ENCODE peak calls at places on chromosomes 2 and 18, in seven cellular contexts. One of them, this sample, is unnamed.

GRCh38 chr18:1017679-1018078 is 113.0 kb downstream of the ADCYAP1 start:
- DNase-seq in fibroblast of lung: no peak
- DNase-seq in psoas muscle: no peak
- DNase-seq in GM23248: no peak
- DNase-seq in keratinocyte: no peak
- DNase-seq in lung: no peak
- DNase-seq in AG04450: no peak
- DNase-seq in this sample: no peak

GRCh38 chr18:2091937-2092336 is 479.4 kb downstream of the METTL4 start:
- DNase-seq in psoas muscle: no peak
- DNase-seq in lung: no peak
- DNase-seq in AG04450: no peak
- DNase-seq in keratinocyte: no peak
- DNase-seq in fibroblast of lung: no peak
- DNase-seq in GM23248: no peak
- DNase-seq in this sample: no peak

GRCh38 chr18:12744103-12744502 is 41.3 kb downstream of the PSMG2 start:
- DNase-seq in keratinocyte: no peak
- DNase-seq in psoas muscle: no peak
- DNase-seq in AG04450: peak; percentile 47
- DNase-seq in lung: no peak
- DNase-seq in fibroblast of lung: peak; percentile 65
- DNase-seq in GM23248: peak; percentile 88
- DNase-seq in this sample: no peak

GRCh38 chr18:43396266-43396665 is 119.0 kb upstream of the SYT4 start:
- DNase-seq in psoas muscle: no peak
- DNase-seq in lung: no peak
- DNase-seq in keratinocyte: no peak
- DNase-seq in AG04450: no peak
- DNase-seq in fibroblast of lung: peak; percentile 9
- DNase-seq in GM23248: peak; percentile 41
- DNase-seq in this sample: no peak

GRCh38 chr2:235343869-235344268 is 150.0 kb upstream of the AGAP1 start:
- DNase-seq in psoas muscle: no peak
- DNase-seq in keratinocyte: no peak
- DNase-seq in lung: no peak
- DNase-seq in AG04450: no peak
- DNase-seq in GM23248: peak; percentile 34
- DNase-seq in fibroblast of lung: peak; percentile 69
- DNase-seq in this sample: no peak

GRCh38 chr2:130824492-130825061 is 12.1 kb upstream of the ARHGEF4 start:
- DNase-seq in lung: no peak
- DNase-seq in AG04450: peak; percentile 95
- DNase-seq in keratinocyte: peak; percentile 99
- DNase-seq in psoas muscle: no peak
- DNase-seq in GM23248: peak; percentile 83
- DNase-seq in fibroblast of lung: peak; percentile 100
- DNase-seq in this sample: no peak

GRCh38 chr2:2271471-2271941 is 59.6 kb downstream of the MYT1L start:
- DNase-seq in keratinocyte: no peak
- DNase-seq in GM23248: peak; percentile 84
- DNase-seq in fibroblast of lung: peak; percentile 23
- DNase-seq in lung: peak; percentile 26
- DNase-seq in psoas muscle: peak; percentile 30
- DNase-seq in AG04450: no peak
- DNase-seq in this sample: peak; percentile 44

GRCh38 chr18:13276530-13277520 is 58.3 kb downstream of the LDLRAD4 start:
- DNase-seq in keratinocyte: no peak
- DNase-seq in psoas muscle: no peak
- DNase-seq in GM23248: no peak
- DNase-seq in AG04450: no peak
- DNase-seq in fibroblast of lung: peak; percentile 53
- DNase-seq in lung: no peak
- DNase-seq in this sample: no peak

GRCh38 chr2:103445356-103445755 is 683.5 kb downstream of the TMEM182 start:
- DNase-seq in lung: no peak
- DNase-seq in keratinocyte: no peak
- DNase-seq in psoas muscle: no peak
- DNase-seq in fibroblast of lung: no peak
- DNase-seq in GM23248: no peak
- DNase-seq in AG04450: no peak
- DNase-seq in this sample: no peak

GRCh38 chr2:150624001-150624401 is 136.5 kb upstream of the RND3 start:
- DNase-seq in GM23248: no peak
- DNase-seq in keratinocyte: no peak
- DNase-seq in psoas muscle: no peak
- DNase-seq in fibroblast of lung: peak; percentile 58
- DNase-seq in lung: no peak
- DNase-seq in AG04450: no peak
- DNase-seq in this sample: no peak

GRCh38 chr2:231238694-231239093 is 40.3 kb downstream of the ARMC9 start:
- DNase-seq in lung: no peak
- DNase-seq in keratinocyte: no peak
- DNase-seq in GM23248: no peak
- DNase-seq in AG04450: no peak
- DNase-seq in fibroblast of lung: no peak
- DNase-seq in psoas muscle: no peak
- DNase-seq in this sample: no peak

GRCh38 chr2:62826141-62826540 is 120.6 kb downstream of the EHBP1 start:
- DNase-seq in keratinocyte: no peak
- DNase-seq in GM23248: peak; percentile 25
- DNase-seq in lung: no peak
- DNase-seq in AG04450: no peak
- DNase-seq in psoas muscle: no peak
- DNase-seq in fibroblast of lung: peak; percentile 85
- DNase-seq in this sample: no peak

GRCh38 chr2:20330202-20330601 is 20.4 kb downstream of the PUM2 start:
- DNase-seq in GM23248: no peak
- DNase-seq in keratinocyte: no peak
- DNase-seq in psoas muscle: no peak
- DNase-seq in lung: no peak
- DNase-seq in AG04450: no peak
- DNase-seq in fibroblast of lung: no peak
- DNase-seq in this sample: no peak

GRCh38 chr2:234310166-234310565 is 186.7 kb downstream of the ARL4C start:
- DNase-seq in keratinocyte: no peak
- DNase-seq in GM23248: no peak
- DNase-seq in lung: no peak
- DNase-seq in psoas muscle: no peak
- DNase-seq in AG04450: no peak
- DNase-seq in fibroblast of lung: no peak
- DNase-seq in this sample: no peak

GRCh38 chr2:5587726-5588125 is 104.5 kb upstream of the SOX11 start:
- DNase-seq in lung: no peak
- DNase-seq in keratinocyte: no peak
- DNase-seq in GM23248: no peak
- DNase-seq in psoas muscle: no peak
- DNase-seq in AG04450: no peak
- DNase-seq in fibroblast of lung: peak; percentile 30
- DNase-seq in this sample: no peak

GRCh38 chr2:109242654-109243331 is 113.8 kb downstream of the SH3RF3 start:
- DNase-seq in psoas muscle: peak; percentile 49
- DNase-seq in keratinocyte: peak; percentile 9
- DNase-seq in lung: no peak
- DNase-seq in GM23248: peak; percentile 93
- DNase-seq in fibroblast of lung: peak; percentile 93
- DNase-seq in AG04450: peak; percentile 69
- DNase-seq in this sample: peak; percentile 57

GRCh38 chr2:112579280-112579679 is 5.1 kb upstream of the CHCHD5 start:
- DNase-seq in keratinocyte: peak; percentile 45
- DNase-seq in psoas muscle: no peak
- DNase-seq in AG04450: peak; percentile 72
- DNase-seq in GM23248: peak; percentile 92
- DNase-seq in fibroblast of lung: peak; percentile 88
- DNase-seq in lung: no peak
- DNase-seq in this sample: no peak

GRCh38 chr2:29323961-29324360 is 208.7 kb downstream of the CLIP4 start:
- DNase-seq in keratinocyte: no peak
- DNase-seq in GM23248: peak; percentile 65
- DNase-seq in lung: no peak
- DNase-seq in psoas muscle: no peak
- DNase-seq in AG04450: no peak
- DNase-seq in fibroblast of lung: peak; percentile 80
- DNase-seq in this sample: no peak

GRCh38 chr18:57929922-57930321 is 114.1 kb upstream of the NEDD4L start:
- DNase-seq in GM23248: no peak
- DNase-seq in lung: no peak
- DNase-seq in keratinocyte: no peak
- DNase-seq in AG04450: no peak
- DNase-seq in psoas muscle: no peak
- DNase-seq in fibroblast of lung: no peak
- DNase-seq in this sample: no peak

GRCh38 chr2:60413819-60414178 is 139.7 kb downstream of the BCL11A start:
- DNase-seq in AG04450: no peak
- DNase-seq in keratinocyte: no peak
- DNase-seq in fibroblast of lung: no peak
- DNase-seq in lung: no peak
- DNase-seq in GM23248: no peak
- DNase-seq in psoas muscle: no peak
- DNase-seq in this sample: no peak

GRCh38 chr2:25816249-25816648 is 62.0 kb downstream of the ASXL2 start:
- DNase-seq in GM23248: no peak
- DNase-seq in AG04450: no peak
- DNase-seq in keratinocyte: no peak
- DNase-seq in fibroblast of lung: no peak
- DNase-seq in lung: no peak
- DNase-seq in psoas muscle: no peak
- DNase-seq in this sample: no peak

GRCh38 chr2:209993968-209994367 is 8.5 kb upstream of the RPE start:
- DNase-seq in lung: no peak
- DNase-seq in fibroblast of lung: no peak
- DNase-seq in keratinocyte: no peak
- DNase-seq in AG04450: no peak
- DNase-seq in GM23248: no peak
- DNase-seq in psoas muscle: no peak
- DNase-seq in this sample: no peak

GRCh38 chr2:227308784-227309183 is 16.3 kb upstream of the MFF start:
- DNase-seq in keratinocyte: no peak
- DNase-seq in AG04450: no peak
- DNase-seq in lung: no peak
- DNase-seq in fibroblast of lung: peak; percentile 33
- DNase-seq in psoas muscle: peak; percentile 18
- DNase-seq in GM23248: peak; percentile 37
- DNase-seq in this sample: no peak

DNA sequence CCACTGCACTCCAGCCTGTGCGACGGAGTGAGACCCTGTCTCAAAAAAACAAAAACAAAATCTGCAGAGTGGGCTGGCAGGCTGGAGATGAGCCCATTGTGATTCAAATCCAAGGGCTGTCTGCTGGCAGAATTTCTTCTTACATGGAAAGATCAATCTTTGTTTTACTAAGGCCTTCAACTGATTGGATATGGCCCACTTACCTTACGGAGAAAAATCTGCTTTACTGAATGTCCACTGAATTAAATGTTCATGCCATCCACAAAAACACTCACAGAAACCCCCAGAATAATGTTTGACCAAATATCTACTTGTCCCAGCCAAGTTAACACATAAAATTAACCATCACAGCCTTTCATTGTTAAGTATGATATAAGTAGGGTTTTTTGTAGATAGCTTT is 8.3 kb upstream of the FMNL2 start:
- DNase-seq in GM23248: no peak
- DNase-seq in AG04450: no peak
- DNase-seq in lung: no peak
- DNase-seq in fibroblast of lung: no peak
- DNase-seq in psoas muscle: no peak
- DNase-seq in keratinocyte: no peak
- DNase-seq in this sample: no peak
- H3K27ac ChIP-seq in GM23248: no peak overlapping the region
- H3K27ac ChIP-seq in AG04450: no peak overlapping the region
- H3K27ac ChIP-seq in lung: no peak overlapping the region
- H3K27ac ChIP-seq in fibroblast of lung: no peak overlapping the region
- H3K27ac ChIP-seq in psoas muscle: no peak overlapping the region
- H3K27ac ChIP-seq in keratinocyte: no peak overlapping the region
- H3K27ac ChIP-seq in this sample: no peak overlapping the region

GRCh38 chr2:71465961-71466300 is 12.6 kb downstream of the DYSF start:
- DNase-seq in keratinocyte: no peak
- DNase-seq in lung: no peak
- DNase-seq in GM23248: no peak
- DNase-seq in AG04450: no peak
- DNase-seq in psoas muscle: no peak
- DNase-seq in fibroblast of lung: no peak
- DNase-seq in this sample: no peak
- H3K27me3 ChIP-seq in keratinocyte: peaks cover 32% of the 10 kb centered on the region
- H3K27me3 ChIP-seq in lung: no peaks in the 10 kb centered on the region
- H3K27me3 ChIP-seq in GM23248: peaks cover 59% of the 10 kb centered on the region
- H3K27me3 ChIP-seq in AG04450: peaks cover 66% of the 10 kb centered on the region
- H3K27me3 ChIP-seq in psoas muscle: no peaks in the 10 kb centered on the region
- H3K27me3 ChIP-seq in fibroblast of lung: peaks cover 42% of the 10 kb centered on the region
- H3K27me3 ChIP-seq in this sample: no peaks in the 10 kb centered on the region

DNA sequence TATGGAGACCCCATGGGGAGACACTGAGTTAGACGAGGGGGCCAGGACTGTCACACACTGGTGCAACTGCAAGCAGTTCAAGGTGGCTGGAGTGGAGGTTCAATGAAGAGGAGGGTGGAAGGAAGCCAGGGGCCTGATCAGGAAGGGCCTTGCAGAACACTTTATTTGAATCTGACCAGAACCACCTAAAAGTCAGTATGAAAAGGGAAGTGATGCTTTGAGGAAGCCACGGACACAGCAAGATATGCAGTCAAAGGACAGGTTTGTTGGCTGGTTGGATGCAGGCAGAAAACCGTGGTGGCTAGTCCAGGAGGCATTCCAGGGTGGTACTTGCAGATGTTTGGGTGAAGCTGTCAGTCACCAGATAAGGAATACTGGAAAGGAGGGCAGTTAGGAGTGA is 3.5 kb upstream of the FAM124B start:
- DNase-seq in keratinocyte: no peak
- DNase-seq in GM23248: no peak
- DNase-seq in psoas muscle: no peak
- DNase-seq in fibroblast of lung: no peak
- DNase-seq in lung: no peak
- DNase-seq in AG04450: no peak
- DNase-seq in this sample: no peak
- H3K27ac ChIP-seq in keratinocyte: no peak overlapping the region
- H3K27ac ChIP-seq in GM23248: no peak overlapping the region
- H3K27ac ChIP-seq in psoas muscle: no peak overlapping the region
- H3K27ac ChIP-seq in fibroblast of lung: no peak overlapping the region
- H3K27ac ChIP-seq in lung: no peak overlapping the region
- H3K27ac ChIP-seq in AG04450: no peak overlapping the region
- H3K27ac ChIP-seq in this sample: no peak overlapping the region

DNA sequence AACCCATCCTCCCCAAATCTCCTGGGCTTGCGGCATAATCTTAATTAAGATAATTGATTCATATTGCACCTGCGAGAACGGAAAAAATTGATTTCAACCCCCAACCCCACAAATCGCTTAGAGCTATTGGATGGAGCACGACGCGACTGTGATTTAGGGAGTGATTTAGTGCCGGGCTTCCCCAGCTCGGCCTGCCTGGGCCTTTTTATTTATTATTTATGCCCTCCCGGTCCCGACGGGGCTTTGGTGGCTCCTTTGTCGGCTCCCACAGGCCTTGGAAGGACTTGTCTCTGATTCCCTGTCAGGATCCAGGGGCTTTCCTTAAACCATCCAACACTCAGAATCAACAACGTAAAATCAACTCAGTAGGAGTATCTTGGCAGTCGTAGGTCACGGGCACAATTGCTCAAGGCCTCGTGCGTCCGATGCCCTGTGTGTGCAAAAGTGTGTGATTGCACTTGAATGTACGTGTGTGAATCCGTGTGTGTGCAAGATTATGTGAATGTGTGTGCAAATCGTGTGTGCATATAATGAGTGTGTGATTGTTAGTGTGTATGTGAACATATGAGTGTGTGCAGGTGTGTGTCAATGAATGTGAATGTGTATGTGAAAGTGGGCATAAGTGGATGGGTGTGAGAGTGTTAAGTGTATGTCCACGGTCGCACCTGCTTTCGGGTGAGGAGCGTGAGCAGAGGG is 4.3 kb upstream of the NEUROD1 start:
- DNase-seq in keratinocyte: no peak
- DNase-seq in psoas muscle: no peak
- DNase-seq in lung: no peak
- DNase-seq in AG04450: no peak
- DNase-seq in fibroblast of lung: no peak
- DNase-seq in GM23248: no peak
- DNase-seq in this sample: no peak
- H3K27me3 ChIP-seq in keratinocyte: peaks cover 82% of the 10 kb centered on the region
- H3K27me3 ChIP-seq in psoas muscle: peaks cover 38% of the 10 kb centered on the region
- H3K27me3 ChIP-seq in lung: no peaks in the 10 kb centered on the region
- H3K27me3 ChIP-seq in AG04450: peaks cover 65% of the 10 kb centered on the region
- H3K27me3 ChIP-seq in fibroblast of lung: peaks cover 64% of the 10 kb centered on the region
- H3K27me3 ChIP-seq in GM23248: peaks cover 92% of the 10 kb centered on the region
- H3K27me3 ChIP-seq in this sample: peaks cover 100% of the 10 kb centered on the region